ENCODE peak calls at places on chromosome 1, in nine cellular contexts. X is myocyte; B is activated CD4-positive, alpha-beta T cell treated with anti-CD3 and anti-CD28 coated beads, Interleukin-2, amount 10 ng/mL, durations not matched to agents 7 days and 5 days; S is transverse colon; N is EL; T is A172; Q is EH; K is AG04450; L is activated gamma-delta T cell. R is an unnamed sample.

GRCh38 chr1:5883129-5884048 is 108.8 kb downstream of the NPHP4 start:
- DNase-seq in X (no peak), B (no peak), S (no peak), N (no peak), T (no peak), Q (no peak), K (no peak), L (no peak), R (peak)

GRCh38 chr1:191993549-191993948 is 164.7 kb upstream of the RGS18 start:
- DNase-seq in X (peak), B (no peak), S (no peak), N (peak), T (peak), Q (no peak), K (peak), L (no peak), R (no peak)

GRCh38 chr1:110393691-110394564 is 3.1 kb upstream of the SLC16A4 start:
- DNase-seq in X (no peak), B (no peak), S (peak), N (peak), T (peak), Q (peak), K (peak), L (no peak), R (no peak)

GRCh38 chr1:232938926-232939325 is 11.5 kb upstream of the NTPCR start:
- DNase-seq in X (no peak), B (no peak), S (no peak), N (no peak), T (no peak), Q (no peak), K (no peak), L (no peak), R (no peak)

GRCh38 chr1:220274122-220274855 is 2.0 kb upstream of the RAB3GAP2 start:
- DNase-seq in X (no peak), B (no peak), S (no peak), N (peak), T (no peak), Q (peak), K (no peak), L (no peak), R (no peak)

GRCh38 chr1:37069406-37069805 is 35.1 kb upstream of the GRIK3 start:
- DNase-seq in X (no peak), B (no peak), S (no peak), N (no peak), T (no peak), Q (no peak), K (no peak), L (no peak), R (no peak)

GRCh38 chr1:202213361-202214088 is 19.9 kb downstream of the LGR6 start:
- DNase-seq in X (peak), B (no peak), S (no peak), N (peak), T (no peak), Q (no peak), K (no peak), L (no peak), R (no peak)

GRCh38 chr1:160191756-160192155 is 1.4 kb downstream of the CASQ1 start:
- DNase-seq in X (no peak), B (no peak), S (no peak), N (no peak), T (no peak), Q (no peak), K (no peak), L (no peak), R (no peak)

GRCh38 chr1:33161061-33161681 is 20.7 kb downstream of the TRIM62 start:
- DNase-seq in X (no peak), B (no peak), S (no peak), N (no peak), T (no peak), Q (peak), K (no peak), L (no peak), R (no peak)

GRCh38 chr1:171655215-171656116 is 3.0 kb upstream of the MYOC start:
- DNase-seq in X (peak), B (peak), S (peak), N (peak), T (peak), Q (peak), K (no peak), L (no peak), R (peak)

GRCh38 chr1:32744063-32744410 is 41.5 kb upstream of the SYNC start:
- DNase-seq in X (no peak), B (no peak), S (no peak), N (no peak), T (no peak), Q (no peak), K (no peak), L (no peak), R (no peak)

GRCh38 chr1:202084791-202085681 is 37.7 kb upstream of the GPR37L1 start:
- DNase-seq in X (no peak), B (no peak), S (peak), N (no peak), T (peak), Q (no peak), K (no peak), L (no peak), R (no peak)

R was measured in right lobe of liver.